ENCODE peak calls at places on chromosomes 6 and 20, in four cellular contexts. B is RWPE1, P is omental fat pad, G is IMR-90. W is an unnamed sample.

GRCh38 chr6:37520926-37521325 is 21.2 kb upstream of the CCDC167 start:
- DNase-seq in G (no peak), P (no peak), B (no peak), W (no peak)

GRCh38 chr20:12966468-12967085 is 42.2 kb upstream of the SPTLC3 start:
- DNase-seq in P (no peak), B (peak), G (peak), W (no peak)

GRCh38 chr20:46965477-46965876 is 70.8 kb downstream of the EYA2 start:
- DNase-seq in G (no peak), P (no peak), B (no peak), W (no peak)

GRCh38 chr6:134698228-134698627 is 251.7 kb downstream of the ALDH8A1 start:
- DNase-seq in B (no peak), P (no peak), G (peak), W (no peak)

GRCh38 chr6:163588211-163588919 is 173.8 kb downstream of the QKI start:
- DNase-seq in P (no peak), B (peak), G (peak), W (no peak)

GRCh38 chr6:108260126-108260808 is 573 bp downstream of the SNX3 start:
- DNase-seq in P (no peak), B (peak), G (peak), W (peak)

GRCh38 chr20:61803903-61804804 is 261.5 kb downstream of the TAF4 start:
- DNase-seq in P (no peak), G (peak), B (no peak), W (no peak)

GRCh38 chr6:67854098-67854497 is 781.0 kb upstream of the ADGRB3 start:
- DNase-seq in G (no peak), B (no peak), P (no peak), W (no peak)

GRCh38 chr6:108650325-108650724 is 89.6 kb downstream of the FOXO3 start:
- DNase-seq in B (no peak), G (no peak), P (no peak), W (no peak)

GRCh38 chr20:1241456-1241855 is 15.6 kb downstream of the RAD21L1 start:
- DNase-seq in B (no peak), P (no peak), G (no peak), W (no peak)

GRCh38 chr6:152642578-152643375 is 5.6 kb upstream of the SYNE1 start:
- DNase-seq in B (peak), G (peak), P (no peak), W (peak)

GRCh38 chr20:39897781-39898466 is 791.1 kb downstream of the MAFB start:
- DNase-seq in P (no peak), G (no peak), B (no peak), W (no peak)

GRCh38 chr6:168032383-168032760 is 34.9 kb downstream of the KIF25 start:
- DNase-seq in P (no peak), B (peak), G (peak), W (no peak)

GRCh38 chr20:18263723-18264122 is 24.6 kb upstream of the ZNF133 start:
- DNase-seq in B (no peak), P (no peak), G (no peak), W (no peak)

GRCh38 chr20:3246682-3247081 is 7.7 kb upstream of the SLC4A11 start:
- DNase-seq in G (no peak), B (no peak), P (no peak), W (no peak)

GRCh38 chr6:12174878-12175277 is 115.3 kb upstream of the EDN1 start:
- DNase-seq in G (peak), P (no peak), B (peak), W (no peak)

DNA sequence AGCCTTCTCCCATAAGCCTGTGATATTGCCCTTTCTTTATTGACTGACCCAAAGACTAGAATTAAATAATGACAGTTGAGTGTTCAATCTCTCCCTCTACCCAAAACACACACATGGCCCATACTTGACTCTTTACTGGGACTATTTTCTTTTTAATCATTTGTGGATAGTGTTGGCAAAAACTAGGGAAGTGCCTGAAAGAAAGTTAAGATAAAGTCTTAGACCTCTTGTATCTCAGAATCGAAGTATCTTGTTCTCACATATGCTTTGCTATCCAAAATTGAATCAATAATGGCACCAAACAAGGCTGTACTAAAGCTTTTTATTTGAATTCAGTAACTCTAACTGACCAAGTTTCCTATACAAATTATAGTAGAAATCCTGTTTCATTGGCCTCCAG is 19.0 kb downstream of the TMEM244 start:
- DNase-seq in B (no peak), G (no peak), P (no peak), W (no peak)
- TF ChIP-seq CTCF in B (no peak), G (no peak), P (no peak), W (no peak)

GRCh38 chr6:118260833-118261232 is 287.3 kb upstream of the PLN start:
- DNase-seq in G (no peak), B (no peak), P (no peak), W (no peak)

GRCh38 chr6:118269659-118270058 is 278.4 kb upstream of the PLN start:
- DNase-seq in P (no peak), G (no peak), B (no peak), W (no peak)

DNA sequence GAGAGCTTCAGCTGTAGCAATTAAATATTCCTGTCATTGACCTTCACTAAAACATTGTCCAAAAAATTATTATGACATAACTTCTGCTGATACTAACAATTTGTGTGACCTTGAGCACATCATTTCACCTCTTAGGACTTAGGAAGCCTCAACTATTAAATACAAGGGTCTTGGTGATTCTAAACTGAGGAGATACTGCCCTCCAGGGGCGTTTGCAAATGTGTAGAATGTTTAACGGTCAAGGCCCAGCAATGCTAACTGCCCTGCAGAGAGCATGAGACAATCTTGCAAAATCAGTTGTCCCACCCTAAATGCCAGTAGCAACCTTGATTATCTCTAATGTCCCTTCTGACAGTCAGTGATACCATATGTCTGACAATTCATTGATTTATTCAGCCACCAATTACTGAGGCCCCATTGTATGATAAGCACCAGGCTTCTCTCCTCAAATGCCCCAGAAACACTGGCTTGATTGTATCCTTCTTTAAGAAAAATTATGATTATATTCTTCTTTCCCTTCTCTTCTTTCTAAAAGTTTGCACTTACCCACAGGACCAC is 284.1 kb upstream of the PLN start:
- DNase-seq in P (no peak), B (peak), G (peak), W (peak)
- TF ChIP-seq CTCF in P (no peak), B (no peak), G (peak), W (peak)

GRCh38 chr6:113376847-113377165 is 480.3 kb upstream of the MARCKS start:
- DNase-seq in P (no peak), G (no peak), B (no peak), W (no peak)

GRCh38 chr6:113381232-113381631 is 475.9 kb upstream of the MARCKS start:
- DNase-seq in G (peak), P (no peak), B (no peak), W (no peak)

GRCh38 chr6:113377362-113377942 is 479.7 kb upstream of the MARCKS start:
- DNase-seq in G (no peak), B (no peak), P (no peak), W (peak)

GRCh38 chr6:113380591-113380990 is 476.6 kb upstream of the MARCKS start:
- DNase-seq in G (no peak), P (no peak), B (no peak), W (no peak)

GRCh38 chr6:113375950-113376846 is 480.9 kb upstream of the MARCKS start:
- DNase-seq in B (no peak), P (no peak), G (peak), W (no peak)
- TF ChIP-seq CTCF in B (no peak), P (no peak), G (no peak), W (no peak)

GRCh38 chr6:17012421-17013225 is 89.2 kb upstream of the STMND1 start:
- DNase-seq in G (peak), P (no peak), B (no peak), W (no peak)
- TF ChIP-seq CTCF in G (peak), P (no peak), B (no peak), W (no peak)

DNA sequence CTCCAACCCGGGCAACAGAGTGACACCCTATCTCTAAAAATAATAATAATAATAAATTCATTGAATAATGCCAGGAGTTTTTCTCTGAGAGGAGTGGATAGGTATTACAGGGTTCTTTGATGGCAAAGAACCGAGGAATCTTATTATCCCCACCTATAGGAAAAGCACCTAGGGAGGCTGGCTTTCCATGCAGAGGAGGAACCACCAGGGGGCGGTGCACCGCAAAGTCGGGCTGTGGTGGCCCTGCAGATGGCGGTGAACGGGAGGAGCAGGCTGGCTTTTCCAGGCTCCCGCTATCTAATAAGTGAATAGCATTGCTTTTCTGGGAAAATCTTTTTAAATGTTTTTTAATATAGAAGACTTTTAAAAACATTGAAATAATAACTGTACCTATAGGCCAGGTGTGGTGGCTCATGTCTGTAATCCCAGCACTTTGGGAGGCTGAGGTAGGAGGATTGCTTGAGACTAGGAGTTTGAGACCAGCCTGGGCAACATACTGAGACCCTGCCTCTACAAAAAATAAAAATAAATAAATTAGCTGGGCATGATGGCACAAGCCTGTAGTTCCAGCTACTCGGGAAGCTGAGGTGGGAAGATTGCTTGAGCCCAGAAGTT is 864.2 kb downstream of the KIF16B start:
- DNase-seq in B (no peak), G (no peak), P (no peak), W (peak)
- TF ChIP-seq CTCF in B (no peak), G (peak), P (no peak), W (peak)

GRCh38 chr20:11492846-11493245 is 424.8 kb upstream of the BTBD3 start:
- DNase-seq in G (no peak), P (no peak), B (no peak), W (no peak)

GRCh38 chr20:11499235-11499634 is 418.5 kb upstream of the BTBD3 start:
- DNase-seq in B (peak), G (no peak), P (no peak), W (no peak)

GRCh38 chr20:11496382-11496781 is 421.3 kb upstream of the BTBD3 start:
- DNase-seq in G (peak), B (no peak), P (no peak), W (no peak)

GRCh38 chr20:11502051-11502450 is 415.6 kb upstream of the BTBD3 start:
- DNase-seq in G (peak), P (no peak), B (no peak), W (no peak)

GRCh38 chr20:11497543-11497942 is 420.1 kb upstream of the BTBD3 start:
- DNase-seq in G (no peak), P (no peak), B (no peak), W (no peak)
- TF ChIP-seq CTCF in G (no peak), P (no peak), B (no peak), W (no peak)

GRCh38 chr6:33958208-33958862 is 154.5 kb upstream of the MLN start:
- DNase-seq in P (no peak), B (no peak), G (no peak), W (no peak)
- TF ChIP-seq CTCF in P (no peak), B (no peak), G (no peak), W (no peak)

DNA sequence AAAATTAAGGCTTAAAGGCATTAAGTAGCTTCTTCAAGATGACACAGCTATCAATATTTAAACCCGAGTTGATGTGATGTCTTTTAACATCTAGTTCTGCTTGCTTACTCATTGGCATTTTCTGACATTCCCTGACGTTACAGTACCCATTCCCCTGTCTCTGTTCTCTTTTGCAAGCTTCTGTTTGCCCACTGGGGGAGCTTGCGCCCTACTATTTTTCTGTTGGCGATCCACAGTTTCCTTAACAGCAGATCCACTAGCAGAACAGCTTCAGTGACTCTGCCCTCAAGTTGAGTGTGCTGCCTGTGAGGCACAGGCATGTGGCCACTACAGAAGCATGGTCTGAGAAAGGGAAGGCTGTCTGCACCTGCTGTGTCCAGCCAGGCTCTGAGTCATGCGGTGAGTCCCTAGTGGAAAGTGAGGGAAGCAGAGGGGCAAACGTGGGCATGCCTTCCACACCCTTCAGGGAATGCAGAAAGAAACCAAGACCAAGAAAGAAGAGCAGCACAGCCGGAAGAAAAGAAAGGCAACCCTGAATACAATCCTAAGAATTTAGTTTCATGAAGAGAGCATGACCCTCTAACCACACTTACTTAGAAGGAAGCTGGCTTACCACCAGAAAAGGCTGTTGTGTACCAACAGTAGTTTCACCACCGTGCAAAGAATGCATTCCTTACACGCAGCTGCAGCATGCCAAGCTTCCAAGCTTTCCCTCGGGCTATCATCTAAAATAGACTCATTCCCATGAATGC is 97.7 kb upstream of the VGLL2 start:
- DNase-seq in G (peak), P (no peak), B (peak), W (no peak)
- TF ChIP-seq CTCF in G (no peak), P (no peak), B (no peak), W (no peak)

DNA sequence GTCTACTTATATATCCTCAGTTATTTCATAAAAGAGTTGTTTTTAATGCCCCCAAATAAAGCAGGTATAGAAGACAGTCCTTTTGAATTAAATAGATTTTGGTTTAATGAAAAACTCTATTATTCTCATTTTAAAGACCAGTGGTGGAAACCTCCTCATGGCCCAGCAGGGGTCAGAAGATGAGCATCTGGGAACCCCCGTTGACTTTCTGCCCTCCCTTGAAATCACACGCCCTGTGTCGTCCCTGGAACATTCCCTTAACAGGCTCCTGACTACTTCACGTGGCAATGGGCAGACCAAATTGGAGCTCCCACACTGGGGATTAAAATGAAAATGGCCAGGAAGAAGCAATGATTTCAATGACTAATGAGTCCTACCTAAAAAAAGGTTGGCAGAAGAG is 220.9 kb downstream of the KIF16B start:
- DNase-seq in G (no peak), P (no peak), B (no peak), W (no peak)
- TF ChIP-seq CTCF in G (no peak), P (no peak), B (no peak), W (no peak)